ENCODE peak calls at places on chromosomes 4 and X, in four cellular contexts. R is astrocyte of the cerebellum, A is pancreas, Y is H1. K is an unnamed sample.

GRCh38 chrX:119870626-119871131 is 854 bp downstream of the RNF113A start:
- DNase-seq in A (no peak), Y (no peak), R (no peak), K (no peak)

GRCh38 chr4:56907009-56907408 is 691 bp upstream of the REST start:
- DNase-seq in Y (peak), A (no peak), R (no peak), K (no peak)

GRCh38 chr4:80841587-80842281 is 188.8 kb upstream of the BMP3 start:
- DNase-seq in A (no peak), Y (no peak), R (no peak), K (no peak)

GRCh38 chrX:63656871-63657580 is 128.0 kb downstream of the ARHGEF9 start:
- DNase-seq in Y (no peak), A (no peak), R (peak), K (peak)

GRCh38 chrX:39133971-39134370 is 332.7 kb downstream of the MID1IP1 start:
- DNase-seq in Y (peak), R (no peak), A (no peak), K (no peak)

GRCh38 chrX:32024072-32024471 is 952.2 kb upstream of the FTHL17 start:
- DNase-seq in A (no peak), Y (no peak), R (no peak), K (no peak)

GRCh38 chr4:109046549-109047171 is 255.8 kb downstream of the COL25A1 start:
- DNase-seq in A (no peak), R (peak), Y (no peak), K (peak)

GRCh38 chr4:182212211-182212761 is 30.9 kb upstream of the TENM3 start:
- DNase-seq in Y (no peak), A (no peak), R (no peak), K (no peak)

GRCh38 chrX:134982748-134983147 is 8.0 kb upstream of the SMIM10 start:
- DNase-seq in R (no peak), A (no peak), Y (no peak), K (no peak)

GRCh38 chr4:25065451-25065850 is 34.7 kb upstream of the LGI2 start:
- DNase-seq in A (no peak), R (no peak), Y (no peak), K (no peak)

GRCh38 chr4:167885071-167885470 is 207.3 kb upstream of the ANXA10 start:
- DNase-seq in A (no peak), R (no peak), Y (no peak), K (no peak)

GRCh38 chrX:68692651-68693050 is 45.2 kb downstream of the STARD8 start:
- DNase-seq in Y (no peak), R (no peak), A (no peak), K (peak)

GRCh38 chr4:122873752-122874151 is 47.1 kb downstream of the FGF2 start:
- DNase-seq in A (no peak), Y (no peak), R (no peak), K (peak)

GRCh38 chrX:42378857-42379256 is 399.1 kb downstream of the PPP1R2C start:
- DNase-seq in Y (no peak), R (no peak), A (no peak), K (no peak)

GRCh38 chr4:48681856-48682255 is 98.2 kb downstream of the FRYL start:
- DNase-seq in A (no peak), R (no peak), Y (no peak), K (peak)

GRCh38 chr4:102341201-102341600 is 4.1 kb downstream of the SLC39A8 start:
- DNase-seq in R (no peak), A (no peak), Y (no peak), K (no peak)

GRCh38 chr4:24078347-24078962 is 188.6 kb upstream of the PPARGC1A start:
- DNase-seq in A (no peak), Y (no peak), R (no peak), K (no peak)

GRCh38 chr4:73621357-73621756 is 1.1 kb upstream of the RASSF6 start:
- DNase-seq in R (no peak), A (no peak), Y (no peak), K (no peak)

GRCh38 chr4:145887241-145887964 is 51.2 kb downstream of the ZNF827 start:
- DNase-seq in Y (no peak), R (peak), A (no peak), K (peak)

GRCh38 chr4:42786350-42787070 is 106.0 kb upstream of the GRXCR1 start:
- DNase-seq in R (no peak), Y (peak), A (no peak), K (no peak)

GRCh38 chrX:130645955-130646583 is 244.3 kb downstream of the RBMX2 start:
- DNase-seq in A (no peak), Y (no peak), R (no peak), K (peak)

GRCh38 chrX:124665878-124666425 is 319.6 kb downstream of the SH2D1A start:
- DNase-seq in R (no peak), Y (no peak), A (no peak), K (no peak)

GRCh38 chr4:67051000-67051789 is 494.1 kb downstream of the CENPC start:
- DNase-seq in Y (no peak), A (no peak), R (no peak), K (no peak)

GRCh38 chrX:152861116-152861515 is 30.3 kb downstream of the NSDHL start:
- DNase-seq in R (no peak), A (no peak), Y (no peak), K (no peak)

GRCh38 chr4:40682298-40683101 is 52.8 kb upstream of the RBM47 start:
- DNase-seq in Y (no peak), A (no peak), R (no peak), K (no peak)

GRCh38 chr4:75867135-75867534 is 35.1 kb downstream of the PPEF2 start:
- DNase-seq in Y (no peak), A (no peak), R (no peak), K (no peak)

GRCh38 chr4:56424697-56425514 is 10.5 kb downstream of the PPAT start:
- DNase-seq in Y (no peak), R (no peak), A (no peak), K (peak)

GRCh38 chrX:1466971-1467561 is 14.4 kb upstream of the ASMTL start:
- DNase-seq in A (no peak), R (no peak), Y (peak), K (no peak)

GRCh38 chr4:3204021-3204431 is 44.9 kb upstream of the MSANTD1 start:
- DNase-seq in A (no peak), R (no peak), Y (no peak), K (peak)

GRCh38 chr4:78056265-78057129 is 626 bp upstream of the FRAS1 start:
- DNase-seq in R (peak), Y (peak), A (peak), K (peak)

GRCh38 chr4:91620952-91621351 is 682.8 kb upstream of the GRID2 start:
- DNase-seq in R (no peak), A (no peak), Y (no peak), K (no peak)

GRCh38 chr4:145847764-145848163 is 90.9 kb downstream of the ZNF827 start:
- DNase-seq in R (no peak), A (no peak), Y (no peak), K (no peak)

GRCh38 chrX:24235084-24235710 is 78.7 kb downstream of the SUPT20HL2 start:
- DNase-seq in Y (no peak), R (no peak), A (no peak), K (no peak)

GRCh38 chrX:115649461-115650063 is 88.6 kb downstream of the PLS3 start:
- DNase-seq in A (no peak), Y (no peak), R (no peak), K (peak)

GRCh38 chr4:41120297-41121217 is 93.8 kb downstream of the APBB2 start:
- DNase-seq in R (peak), A (no peak), Y (no peak), K (peak)

GRCh38 chrX:51182545-51182944 is 150.1 kb upstream of the NUDT10 start:
- DNase-seq in Y (no peak), A (no peak), R (no peak), K (no peak)
- TF ChIP-seq CTCF in Y (peak), A (no peak), R (no peak), K (no peak)

GRCh38 chr4:152103181-152103901 is 342.5 kb upstream of the GATB start:
- DNase-seq in Y (no peak), A (no peak), R (no peak), K (no peak)

GRCh38 chr4:152100378-152101201 is 339.8 kb upstream of the GATB start:
- DNase-seq in R (no peak), A (no peak), Y (peak), K (no peak)

GRCh38 chr4:152099555-152099954 is 338.7 kb upstream of the GATB start:
- DNase-seq in Y (peak), A (no peak), R (no peak), K (no peak)

GRCh38 chr4:152102184-152103000 is 341.6 kb upstream of the GATB start:
- DNase-seq in A (no peak), R (peak), Y (no peak), K (peak)

GRCh38 chr4:152101546-152102183 is 340.9 kb upstream of the GATB start:
- DNase-seq in Y (no peak), R (no peak), A (no peak), K (no peak)
- H3K4me3 ChIP-seq in Y (no peak), R (no peak), A (no peak), K (no peak)

GRCh38 chr4:15598644-15599043 is 56.5 kb downstream of the FBXL5 start:
- DNase-seq in A (no peak), Y (no peak), R (no peak), K (peak)
- TF ChIP-seq CTCF in A (no peak), Y (no peak), R (no peak), K (no peak)

GRCh38 chr4:82367438-82368097 is 6.2 kb downstream of the HNRNPD start:
- DNase-seq in Y (no peak), R (no peak), A (no peak), K (no peak)
- H3K4me3 ChIP-seq in Y (no peak), R (no peak), A (no peak), K (no peak)

DNA sequence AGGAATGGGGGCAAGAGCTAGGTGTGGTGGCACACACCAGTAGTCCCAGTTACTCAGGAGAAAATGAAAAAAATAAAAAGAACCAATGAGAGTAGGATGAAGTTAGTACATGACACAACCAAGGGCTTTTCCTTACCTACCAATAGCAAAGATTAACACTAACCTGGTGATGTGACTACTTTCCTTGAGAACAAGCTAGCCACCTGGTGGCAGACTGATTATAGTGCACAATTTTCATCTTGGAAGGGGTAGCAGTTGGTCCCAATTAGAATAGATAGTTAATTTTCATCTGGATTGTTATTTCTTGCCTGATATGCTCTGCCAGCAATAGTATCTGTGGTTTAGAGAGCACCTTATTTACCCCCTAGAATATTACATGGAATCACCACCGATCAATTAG is 1216.8 kb upstream of the PABPC4L start:
- DNase-seq in R (no peak), Y (no peak), A (no peak), K (peak)
- TF ChIP-seq CTCF in R (peak), Y (no peak), A (no peak), K (peak)

DNA sequence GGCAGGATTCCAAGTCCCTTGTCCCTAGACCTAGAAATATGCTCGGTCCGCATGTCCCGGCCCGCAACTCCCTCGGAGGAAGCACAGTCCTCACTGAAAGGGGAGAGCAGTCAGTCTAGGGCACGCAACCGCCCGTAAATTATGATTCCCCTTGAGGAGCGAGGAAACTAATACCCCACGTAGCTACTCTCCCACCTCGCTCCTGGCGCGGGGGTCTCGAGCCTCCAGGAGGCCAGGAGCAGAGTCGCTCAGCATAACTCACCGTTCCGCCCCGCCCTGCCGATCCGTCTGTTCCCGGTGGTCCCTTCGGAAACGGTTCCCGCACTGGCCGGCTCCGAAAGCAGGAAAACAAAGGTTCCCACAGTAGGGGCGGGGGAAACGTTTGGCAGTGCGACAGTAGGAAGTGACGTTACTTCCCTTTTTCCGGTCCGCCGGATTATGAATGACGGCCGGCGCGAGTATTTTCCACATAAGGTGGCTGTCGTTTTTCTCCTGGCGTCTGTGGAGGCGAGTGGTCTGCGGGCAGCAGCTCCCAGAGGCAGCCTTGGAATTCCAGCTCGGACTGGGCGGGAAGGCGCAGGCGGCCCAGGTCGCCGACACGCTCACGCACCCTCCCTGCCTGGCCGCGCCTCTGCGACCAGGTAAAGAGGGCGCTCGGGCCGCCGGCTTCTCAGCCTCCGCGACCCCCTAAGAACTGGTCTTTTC is at the start of the genes GSTCD and INTS12:
- DNase-seq in R (peak), A (peak), Y (peak), K (peak)
- H3K4me3 ChIP-seq in R (peak), A (peak), Y (peak), K (peak)

GRCh38 chr4:88211473-88212252 is 53.2 kb upstream of the ABCG2 start:
- DNase-seq in R (peak), Y (peak), A (no peak), K (peak)
- TF ChIP-seq CTCF in R (peak), Y (no peak), A (peak), K (peak)

DNA sequence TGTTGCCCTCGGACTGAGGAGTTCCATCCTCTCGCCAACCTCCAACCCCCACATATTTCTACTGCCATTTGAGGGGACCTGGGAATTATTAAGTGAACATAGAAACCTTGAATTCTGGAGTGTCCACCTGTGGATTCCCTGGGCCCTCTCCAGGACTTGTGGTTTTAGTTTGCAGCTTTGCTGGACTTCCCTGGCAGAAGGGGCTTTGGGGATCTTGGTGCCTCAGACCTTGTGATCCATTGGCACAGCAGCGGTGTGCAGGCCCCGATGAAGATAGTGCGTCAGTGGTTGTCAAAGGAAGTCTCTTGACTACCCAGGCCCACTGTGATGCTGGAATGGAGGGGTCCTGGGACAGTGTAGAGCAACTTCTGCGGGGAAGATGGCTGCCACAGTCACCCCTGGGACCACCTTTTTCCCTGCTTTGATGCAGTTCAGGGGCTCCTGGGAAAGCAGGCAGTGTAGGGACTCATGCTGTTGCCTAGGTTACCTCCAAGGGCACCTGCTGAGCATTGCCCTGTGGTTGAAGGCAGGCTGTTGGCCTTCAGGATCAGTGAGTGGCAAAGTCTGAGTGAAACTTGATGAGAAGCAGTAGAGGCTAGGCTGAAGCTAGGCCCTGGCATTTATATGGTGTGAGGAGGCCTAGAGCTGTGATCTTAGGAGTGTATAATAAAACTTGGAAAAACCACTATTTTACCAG is 2.1 kb downstream of the SLC16A2 start:
- DNase-seq in Y (no peak), A (no peak), R (no peak), K (no peak)
- H3K4me3 ChIP-seq in Y (peak), A (no peak), R (peak), K (peak)

GRCh38 chr4:110396963-110397362 is 79.0 kb upstream of the ENPEP start:
- DNase-seq in A (no peak), Y (no peak), R (no peak), K (no peak)

GRCh38 chr4:110400071-110400470 is 75.9 kb upstream of the ENPEP start:
- DNase-seq in Y (no peak), A (no peak), R (no peak), K (no peak)

GRCh38 chr4:110394871-110395270 is 81.1 kb upstream of the ENPEP start:
- DNase-seq in A (no peak), R (no peak), Y (no peak), K (no peak)

GRCh38 chr4:110395416-110395815 is 80.5 kb upstream of the ENPEP start:
- DNase-seq in R (no peak), A (no peak), Y (no peak), K (no peak)
- TF ChIP-seq CTCF in R (no peak), A (no peak), Y (no peak), K (no peak)

DNA sequence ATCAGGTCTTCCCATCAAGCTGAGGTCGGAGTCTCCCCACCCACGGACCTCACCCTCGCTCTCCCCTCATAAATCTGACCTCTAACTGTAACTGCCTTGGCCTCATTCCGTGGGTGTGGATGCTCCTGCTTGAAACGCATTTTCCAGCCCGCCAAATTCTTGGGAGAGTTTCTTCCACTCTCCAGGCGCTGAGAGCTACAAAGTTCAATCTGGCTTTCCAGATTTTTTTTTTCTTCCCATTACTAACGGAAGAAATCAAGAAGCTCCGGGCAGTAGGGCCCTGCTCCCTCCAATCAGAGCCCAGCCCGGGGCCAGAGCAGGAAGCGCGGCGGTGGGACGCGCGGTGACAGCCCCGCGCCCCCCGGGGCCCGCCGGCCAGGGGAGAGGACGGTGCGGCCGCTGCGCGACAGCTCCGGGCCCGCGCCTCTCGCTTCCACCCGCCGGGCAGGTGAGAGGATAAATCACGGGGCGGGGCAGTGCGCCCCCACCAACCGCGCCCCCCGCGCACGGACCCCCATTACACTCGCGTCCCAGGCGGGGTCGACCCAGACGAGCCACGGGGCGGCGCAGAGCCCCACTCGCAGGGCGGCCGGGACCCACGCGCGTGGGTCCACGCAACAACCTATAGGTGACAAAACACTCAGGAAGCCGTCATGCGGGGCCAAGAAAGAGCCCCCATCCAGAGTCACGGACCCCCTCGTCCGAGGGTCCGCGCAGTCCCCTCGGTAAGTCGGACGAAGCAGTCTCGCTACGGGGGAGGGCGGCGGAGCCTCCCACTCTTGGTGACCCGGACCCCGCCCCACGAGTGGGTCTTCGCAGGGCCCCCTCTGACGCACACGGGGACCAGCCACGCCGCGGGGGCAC is 916 bp downstream of the AFAP1 start:
- DNase-seq in R (no peak), Y (no peak), A (peak), K (peak)
- H3K4me3 ChIP-seq in R (peak), Y (peak), A (peak), K (peak)